ENCODE peak calls at places on chromosomes 13 and 19, in ten cellular contexts. L is small intestine; D is AG10803; C is stimulated activated CD4-positive, alpha-beta T cell treated with anti-CD3 and anti-CD28 coated beads, Interleukin-2, amount 100 ng/mL, for 4 hours; V is heart left ventricle; M is COLO829; I is NCI-H2171 treated with DMSO at 0.1 percent for 48 hours; S is posterior cingulate gyrus; B is ELR; K is Calu3. A is an unnamed sample.

GRCh38 chr19:48553676-48554384 is 1.9 kb downstream of the SULT2B1 start:
- DNase-seq in C (no peak), K (peak; percentile 27), I (peak; percentile 44), V (no peak), B (peak; percentile 90), M (no peak), D (peak; percentile 28), L (peak; percentile 79), S (no peak), A (no peak)

GRCh38 chr13:49374585-49375290 is 69.1 kb downstream of the CAB39L start:
- DNase-seq in C (no peak), V (no peak), D (peak; percentile 49), K (no peak), B (peak; percentile 88), L (no peak), S (no peak), I (no peak), M (no peak), A (peak; percentile 57)

GRCh38 chr13:52695856-52696255 is 43.2 kb downstream of the SUGT1 start:
- DNase-seq in D (peak; percentile 72), B (peak; percentile 19), K (no peak), M (no peak), I (no peak), L (no peak), V (no peak), C (no peak), S (no peak), A (peak; percentile 18)

GRCh38 chr19:58330458-58330857 is 3.7 kb downstream of the ZSCAN22 start:
- DNase-seq in I (no peak), L (peak; percentile 48), M (peak; percentile 98), S (peak; percentile 45), D (peak; percentile 59), B (peak; percentile 73), C (no peak), V (no peak), K (no peak), A (no peak)

GRCh38 chr13:21595546-21595822 is 8.5 kb downstream of the MICU2 start:
- DNase-seq in K (no peak), B (no peak), C (no peak), S (no peak), M (no peak), I (no peak), V (no peak), L (no peak), D (no peak), A (no peak)

GRCh38 chr19:50300814-50301606 is 28.2 kb downstream of the KCNC3 start:
- DNase-seq in C (no peak), V (no peak), I (no peak), K (peak; percentile 19), D (peak; percentile 39), L (no peak), B (peak; percentile 84), S (no peak), M (peak; percentile 81), A (peak; percentile 17)

GRCh38 chr19:28166025-28166424 is 1046.9 kb downstream of the UQCRFS1 start:
- DNase-seq in V (no peak), D (no peak), B (no peak), K (no peak), I (no peak), C (no peak), S (no peak), M (no peak), L (no peak), A (no peak)

GRCh38 chr19:33621065-33621785 is 528 bp upstream of the CHST8 start:
- DNase-seq in S (no peak), L (no peak), C (no peak), B (no peak), V (no peak), D (no peak), M (no peak), K (no peak), I (no peak), A (no peak)

GRCh38 chr13:75960538-75960994 is 324.4 kb downstream of the LMO7 start:
- DNase-seq in S (no peak), D (no peak), V (no peak), K (no peak), B (no peak), L (no peak), C (no peak), I (no peak), M (no peak), A (no peak)

GRCh38 chr19:4971424-4971793 is 2.5 kb downstream of the KDM4B start:
- DNase-seq in D (no peak), L (peak; percentile 66), V (no peak), C (no peak), M (no peak), K (no peak), I (peak; percentile 75), S (no peak), B (peak; percentile 40), A (no peak)

GRCh38 chr13:114082849-114083645 is 49.4 kb downstream of the RASA3 start:
- DNase-seq in V (no peak), M (no peak), C (no peak), K (no peak), S (no peak), B (no peak), L (no peak), I (no peak), D (no peak), A (no peak)